ENCODE peak calls at places on chromosome 11, in four cellular contexts. One of them, this sample, is unnamed.

GRCh38 chr11:61529537-61530225 is 21.1 kb downstream of the LRRC10B start:
- ATAC-seq in foreskin keratinocyte: no peak
- ATAC-seq in Right ventricle myocardium superior: peak; percentile 72
- ATAC-seq in natural killer cell: no peak
- ATAC-seq in this sample: no peak

GRCh38 chr11:124322356-124322755 is 2.4 kb upstream of the OR8D2 start:
- ATAC-seq in foreskin keratinocyte: no peak
- ATAC-seq in Right ventricle myocardium superior: no peak
- ATAC-seq in natural killer cell: no peak
- ATAC-seq in this sample: no peak

GRCh38 chr11:65468874-65469333 is 29.9 kb upstream of the MALAT1 start:
- ATAC-seq in foreskin keratinocyte: peak; percentile 73
- ATAC-seq in Right ventricle myocardium superior: no peak
- ATAC-seq in natural killer cell: no peak
- ATAC-seq in this sample: peak; percentile 43

GRCh38 chr11:92226331-92227232 is 2.0 kb downstream of the FAT3 start:
- ATAC-seq in foreskin keratinocyte: peak; percentile 29
- ATAC-seq in Right ventricle myocardium superior: no peak
- ATAC-seq in natural killer cell: no peak
- ATAC-seq in this sample: no peak

GRCh38 chr11:1503708-1504104 is 17.1 kb upstream of the MOB2 start:
- ATAC-seq in foreskin keratinocyte: no peak
- ATAC-seq in Right ventricle myocardium superior: peak; percentile 74
- ATAC-seq in natural killer cell: no peak
- ATAC-seq in this sample: no peak

GRCh38 chr11:109132539-109132938 is 289.5 kb upstream of the C11orf87 start:
- ATAC-seq in foreskin keratinocyte: no peak
- ATAC-seq in Right ventricle myocardium superior: no peak
- ATAC-seq in natural killer cell: no peak
- ATAC-seq in this sample: no peak

GRCh38 chr11:111308140-111308539 is 9.8 kb downstream of the POU2AF3 start:
- ATAC-seq in foreskin keratinocyte: no peak
- ATAC-seq in Right ventricle myocardium superior: peak; percentile 74
- ATAC-seq in natural killer cell: no peak
- ATAC-seq in this sample: no peak

GRCh38 chr11:44601471-44602370 is 36.3 kb downstream of the CD82 start:
- ATAC-seq in foreskin keratinocyte: peak; percentile 49
- ATAC-seq in Right ventricle myocardium superior: peak; percentile 18
- ATAC-seq in natural killer cell: no peak
- ATAC-seq in this sample: peak; percentile 67

GRCh38 chr11:59629996-59630395 is 14.4 kb upstream of the OSBP start:
- ATAC-seq in foreskin keratinocyte: no peak
- ATAC-seq in Right ventricle myocardium superior: no peak
- ATAC-seq in natural killer cell: no peak
- ATAC-seq in this sample: no peak

GRCh38 chr11:47768090-47768620 is 1.0 kb upstream of the FNBP4 start:
- ATAC-seq in foreskin keratinocyte: peak; percentile 8
- ATAC-seq in Right ventricle myocardium superior: peak; percentile 68
- ATAC-seq in natural killer cell: no peak
- ATAC-seq in this sample: no peak

GRCh38 chr11:119262668-119263351 is 54.1 kb downstream of the MCAM start:
- ATAC-seq in foreskin keratinocyte: peak; percentile 53
- ATAC-seq in Right ventricle myocardium superior: no peak
- ATAC-seq in natural killer cell: peak; percentile 59
- ATAC-seq in this sample: peak; percentile 84

GRCh38 chr11:67576742-67577475 is 6.7 kb upstream of the GSTP1 start:
- ATAC-seq in foreskin keratinocyte: no peak
- ATAC-seq in Right ventricle myocardium superior: no peak
- ATAC-seq in natural killer cell: no peak
- ATAC-seq in this sample: no peak

GRCh38 chr11:5367461-5368074 is 16.0 kb upstream of the OR51M1 start:
- ATAC-seq in foreskin keratinocyte: no peak
- ATAC-seq in Right ventricle myocardium superior: peak; percentile 58
- ATAC-seq in natural killer cell: no peak
- ATAC-seq in this sample: no peak

GRCh38 chr11:62592216-62592815 is 993 bp upstream of the TUT1 start:
- ATAC-seq in foreskin keratinocyte: no peak
- ATAC-seq in Right ventricle myocardium superior: peak; percentile 16
- ATAC-seq in natural killer cell: no peak
- ATAC-seq in this sample: no peak

GRCh38 chr11:124935548-124936514 is at the start of gene HEPACAM:
- ATAC-seq in foreskin keratinocyte: no peak
- ATAC-seq in Right ventricle myocardium superior: no peak
- ATAC-seq in natural killer cell: no peak
- ATAC-seq in this sample: no peak

GRCh38 chr11:82756765-82757650 is 23.3 kb upstream of the FAM181B start:
- ATAC-seq in foreskin keratinocyte: no peak
- ATAC-seq in Right ventricle myocardium superior: no peak
- ATAC-seq in natural killer cell: no peak
- ATAC-seq in this sample: no peak

GRCh38 chr11:21723681-21724080 is 469.2 kb upstream of the ANO5 start:
- ATAC-seq in foreskin keratinocyte: no peak
- ATAC-seq in Right ventricle myocardium superior: no peak
- ATAC-seq in natural killer cell: no peak
- ATAC-seq in this sample: no peak

GRCh38 chr11:69013009-69013951 is at the start of gene MRGPRF:
- ATAC-seq in foreskin keratinocyte: no peak
- ATAC-seq in Right ventricle myocardium superior: peak; percentile 76
- ATAC-seq in natural killer cell: peak; percentile 43
- ATAC-seq in this sample: no peak

GRCh38 chr11:1844221-1845094 is 5.7 kb downstream of the TNNI2 start:
- ATAC-seq in foreskin keratinocyte: no peak
- ATAC-seq in Right ventricle myocardium superior: peak; percentile 23
- ATAC-seq in natural killer cell: peak; percentile 67
- ATAC-seq in this sample: peak; percentile 83

GRCh38 chr11:30926130-30926529 is 340.0 kb upstream of the MPPED2 start:
- ATAC-seq in foreskin keratinocyte: no peak
- ATAC-seq in Right ventricle myocardium superior: no peak
- ATAC-seq in natural killer cell: no peak
- ATAC-seq in this sample: no peak